ENCODE peak calls at places on chromosomes 1 and 21, in five cellular contexts. W, D, Z, P and Y are unnamed samples.

GRCh38 chr1:214002060-214002459 is 14.3 kb downstream of the PROX1 start:
- DNase-seq in W (no peak), D (no peak), Z (no peak), P (no peak), Y (no peak)

GRCh38 chr1:198935371-198935921 is 296.6 kb downstream of the PTPRC start:
- DNase-seq in W (peak), D (peak), Z (peak), P (peak), Y (peak)

GRCh38 chr21:42405064-42406059 is 1.7 kb downstream of the UBASH3A start:
- DNase-seq in W (no peak), D (peak), Z (no peak), P (no peak), Y (no peak)

GRCh38 chr1:207084701-207085180 is 3.9 kb upstream of the C4BPB start:
- DNase-seq in W (peak), D (no peak), Z (peak), P (peak), Y (peak)

GRCh38 chr1:221998186-221998612 is 256.3 kb upstream of the DUSP10 start:
- DNase-seq in W (no peak), D (no peak), Z (peak), P (no peak), Y (no peak)

GRCh38 chr1:54407201-54407956 is 1.2 kb upstream of the SSBP3 start:
- DNase-seq in W (peak), D (peak), Z (peak), P (peak), Y (peak)

GRCh38 chr1:175273656-175274055 is 81.1 kb upstream of the KIAA0040 start:
- DNase-seq in W (no peak), D (no peak), Z (no peak), P (no peak), Y (no peak)

GRCh38 chr1:228782662-228783414 is 47.6 kb downstream of the RHOU start:
- DNase-seq in W (no peak), D (peak), Z (peak), P (no peak), Y (peak)

GRCh38 chr1:217040696-217041095 is 317.5 kb upstream of the ESRRG start:
- DNase-seq in W (no peak), D (no peak), Z (no peak), P (no peak), Y (no peak)

GRCh38 chr1:83705091-83705490 is 293.8 kb downstream of the TTLL7 start:
- DNase-seq in W (no peak), D (no peak), Z (no peak), P (no peak), Y (no peak)

GRCh38 chr1:222463059-222463730 is 84.7 kb downstream of the HHIPL2 start:
- DNase-seq in W (no peak), D (no peak), Z (no peak), P (no peak), Y (peak)

GRCh38 chr1:25798666-25799345 is 1.2 kb upstream of the SELENON start:
- DNase-seq in W (no peak), D (no peak), Z (no peak), P (no peak), Y (no peak)

GRCh38 chr1:44616991-44617702 is 57.1 kb downstream of the TMEM53 start:
- DNase-seq in W (no peak), D (peak), Z (peak), P (no peak), Y (peak)

GRCh38 chr1:223258751-223259177 is 105.2 kb downstream of the SUSD4 start:
- DNase-seq in W (peak), D (no peak), Z (peak), P (no peak), Y (no peak)

GRCh38 chr1:90721210-90722194 is 4.4 kb upstream of the BARHL2 start:
- DNase-seq in W (no peak), D (peak), Z (peak), P (no peak), Y (peak)

GRCh38 chr1:157084720-157085119 is 14.9 kb downstream of the ETV3L start:
- DNase-seq in W (no peak), D (no peak), Z (no peak), P (no peak), Y (no peak)

GRCh38 chr1:56095924-56096655 is 483.3 kb downstream of the PLPP3 start:
- DNase-seq in W (no peak), D (no peak), Z (peak), P (no peak), Y (no peak)

GRCh38 chr1:10888289-10888688 is 91.8 kb upstream of the CASZ1 start:
- DNase-seq in W (no peak), D (no peak), Z (no peak), P (no peak), Y (no peak)

GRCh38 chr1:41539999-41540398 is 55.5 kb upstream of the EDN2 start:
- DNase-seq in W (no peak), D (no peak), Z (no peak), P (no peak), Y (no peak)

GRCh38 chr1:234111458-234112142 is 207.1 kb downstream of the SLC35F3 start:
- DNase-seq in W (no peak), D (peak), Z (peak), P (no peak), Y (peak)

GRCh38 chr1:231938651-231939050 is 312.1 kb downstream of the DISC1 start:
- DNase-seq in W (no peak), D (no peak), Z (peak), P (no peak), Y (no peak)

GRCh38 chr21:23861908-23862504 is 1745.3 kb downstream of the MRPL39 start:
- DNase-seq in W (no peak), D (no peak), Z (no peak), P (no peak), Y (no peak)

GRCh38 chr1:204313675-204314074 is 46.1 kb downstream of the PLEKHA6 start:
- DNase-seq in W (no peak), D (no peak), Z (peak), P (no peak), Y (no peak)

GRCh38 chr1:178702141-178702540 is 22.9 kb upstream of the RALGPS2 start:
- DNase-seq in W (no peak), D (no peak), Z (peak), P (no peak), Y (no peak)

GRCh38 chr1:180962178-180962577 is 49.5 kb downstream of the KIAA1614 start:
- DNase-seq in W (no peak), D (no peak), Z (no peak), P (no peak), Y (peak)

GRCh38 chr1:229022595-229023350 is 248.1 kb upstream of the RAB4A start:
- DNase-seq in W (no peak), D (no peak), Z (peak), P (no peak), Y (no peak)

GRCh38 chr1:92031281-92032110 is 1.7 kb downstream of the EPHX4 start:
- DNase-seq in W (no peak), D (no peak), Z (no peak), P (no peak), Y (no peak)

GRCh38 chr1:36109041-36109679 is 15.9 kb downstream of the COL8A2 start:
- DNase-seq in W (no peak), D (no peak), Z (peak), P (peak), Y (no peak)

GRCh38 chr1:233707153-233707905 is 93.4 kb downstream of the KCNK1 start:
- DNase-seq in W (no peak), D (no peak), Z (peak), P (no peak), Y (peak)

GRCh38 chr1:89489037-89489729 is 35.4 kb upstream of the LRRC8B start:
- DNase-seq in W (no peak), D (no peak), Z (peak), P (no peak), Y (no peak)

GRCh38 chr1:180131510-180131909 is 23.2 kb upstream of the QSOX1 start:
- DNase-seq in W (no peak), D (no peak), Z (peak), P (no peak), Y (no peak)

GRCh38 chr1:193543259-193543658 is 356.8 kb upstream of the B3GALT2 start:
- DNase-seq in W (no peak), D (no peak), Z (no peak), P (no peak), Y (no peak)

GRCh38 chr1:175862418-175862817 is 119.0 kb upstream of the TNR start:
- DNase-seq in W (no peak), D (no peak), Z (no peak), P (no peak), Y (peak)

DNA sequence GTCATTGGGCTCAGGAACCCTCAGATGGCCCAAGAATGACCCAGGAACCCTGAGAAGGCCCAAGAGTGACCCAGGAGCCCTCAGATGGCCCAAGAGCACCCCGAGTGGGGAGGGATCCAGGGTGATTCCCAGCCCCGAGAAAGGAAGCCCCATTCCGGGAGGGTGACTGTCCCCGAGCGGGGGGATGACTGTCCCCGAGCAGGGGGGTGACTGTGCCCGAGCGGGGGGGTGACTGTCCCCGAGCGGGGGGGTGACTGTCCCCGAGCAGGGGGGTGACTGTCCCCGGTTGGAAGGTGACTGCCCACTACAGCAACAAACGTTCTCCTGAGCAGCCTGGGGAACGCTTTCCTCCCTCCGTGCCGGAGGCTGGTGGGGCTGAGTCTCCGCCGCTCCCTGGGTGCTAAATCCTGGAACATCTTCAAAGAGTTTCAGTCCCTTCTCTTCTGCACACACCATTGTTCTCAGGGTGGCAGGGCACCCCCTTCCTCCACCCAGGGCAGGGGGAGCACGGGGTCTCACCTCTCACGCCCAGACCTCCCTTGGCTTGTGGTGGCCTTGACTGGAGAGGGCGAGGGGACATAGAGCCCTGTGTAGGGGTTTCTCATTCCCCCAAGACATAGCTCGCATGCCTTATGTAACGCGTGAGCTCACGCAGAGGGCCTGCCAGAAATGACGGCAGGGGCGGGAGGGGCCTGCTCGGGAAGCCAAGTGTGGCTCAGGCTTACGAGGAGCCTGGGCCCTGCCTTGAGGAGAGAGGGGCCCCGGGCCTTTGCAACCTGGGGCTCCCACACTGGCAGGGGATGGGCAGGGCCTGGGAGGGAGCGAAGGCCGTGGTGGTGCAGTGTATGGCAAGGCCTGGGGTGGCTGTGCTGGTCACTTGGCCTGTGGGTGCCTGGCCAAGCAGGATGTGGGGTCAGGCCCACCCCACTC is 14.3 kb upstream of the SKI start:
- DNase-seq in W (peak), D (peak), Z (peak), P (no peak), Y (no peak)
- H3K4me3 ChIP-seq in W (peak), D (no peak), Z (no peak), P (no peak), Y (no peak)

GRCh38 chr1:171740356-171740863 is 1.5 kb downstream of the VAMP4 start:
- DNase-seq in W (no peak), D (no peak), Z (no peak), P (no peak), Y (no peak)
- H3K27ac ChIP-seq in W (no peak), D (no peak), Z (no peak), P (peak), Y (no peak)

GRCh38 chr1:225880636-225881035 is 1.5 kb downstream of the TMEM63A start:
- DNase-seq in W (no peak), D (peak), Z (no peak), P (no peak), Y (peak)

GRCh38 chr1:225879521-225880209 is 2.5 kb downstream of the TMEM63A start:
- DNase-seq in W (no peak), D (no peak), Z (no peak), P (no peak), Y (peak)

GRCh38 chr1:225878282-225878681 is 3.9 kb downstream of the TMEM63A start:
- DNase-seq in W (no peak), D (no peak), Z (no peak), P (no peak), Y (peak)

GRCh38 chr1:225881081-225882007 is 836 bp downstream of the TMEM63A start:
- DNase-seq in W (peak), D (no peak), Z (peak), P (no peak), Y (peak)

GRCh38 chr1:225880210-225880584 is 2.0 kb downstream of the TMEM63A start:
- DNase-seq in W (no peak), D (no peak), Z (no peak), P (no peak), Y (peak)
- H3K4me3 ChIP-seq in W (no peak), D (peak), Z (no peak), P (peak), Y (peak)

GRCh38 chr1:169112241-169112640 is 5.8 kb downstream of the ATP1B1 start:
- DNase-seq in W (peak), D (no peak), Z (peak), P (no peak), Y (peak)
- H3K27ac ChIP-seq in W (no peak), D (no peak), Z (peak), P (no peak), Y (peak)